ENCODE peak calls at places on chromosomes 3 and 15, in ten cellular contexts. N, C, R, B, P, O, L, K, Z and A are unnamed samples.

GRCh38 chr15:92000709-92001108 is 147.2 kb downstream of the SLCO3A1 start:
- DNase-seq in P (no peak), R (no peak), N (no peak), O (no peak), Z (no peak), L (no peak), C (no peak), K (no peak), B (no peak), A (no peak)

GRCh38 chr3:8709801-8710524 is 23.6 kb upstream of the CAV3 start:
- DNase-seq in B (no peak), O (no peak), P (no peak), N (no peak), C (no peak), K (no peak), Z (no peak), R (peak; percentile 42), L (no peak), A (no peak)

GRCh38 chr3:55204417-55204816 is 276.6 kb upstream of the LRTM1 start:
- DNase-seq in R (no peak), Z (no peak), N (no peak), O (no peak), B (no peak), C (no peak), K (no peak), L (no peak), P (no peak), A (no peak)

GRCh38 chr3:117243657-117244056 is 534.1 kb downstream of the TUSC7 start:
- DNase-seq in B (no peak), Z (no peak), R (no peak), K (no peak), N (no peak), C (no peak), P (no peak), L (no peak), O (no peak), A (no peak)

GRCh38 chr3:184077881-184078280 is 19.0 kb upstream of the HTR3E start:
- DNase-seq in C (no peak), O (no peak), N (no peak), Z (no peak), P (no peak), B (no peak), R (no peak), K (no peak), L (no peak), A (no peak)

GRCh38 chr3:127444761-127445160 is 145.8 kb downstream of the TPRA1 start:
- DNase-seq in P (no peak), Z (no peak), C (no peak), R (peak; percentile 14), O (no peak), N (no peak), B (peak; percentile 20), L (no peak), K (no peak), A (no peak)

GRCh38 chr3:85846940-85847339 is 888.2 kb downstream of the CADM2 start:
- DNase-seq in K (no peak), B (no peak), Z (no peak), P (no peak), R (no peak), L (no peak), O (no peak), N (no peak), C (no peak), A (no peak)

GRCh38 chr3:129449279-129450115 is 9.5 kb downstream of the IFT122 start:
- DNase-seq in P (no peak), C (no peak), L (no peak), O (no peak), Z (no peak), B (no peak), K (peak; percentile 83), R (no peak), N (no peak), A (no peak)

GRCh38 chr3:41768363-41768762 is 193.5 kb downstream of the ULK4 start:
- DNase-seq in N (no peak), R (no peak), Z (no peak), K (no peak), C (no peak), P (no peak), O (no peak), B (no peak), L (no peak), A (no peak)

GRCh38 chr3:58035512-58035867 is 27.3 kb downstream of the FLNB start:
- DNase-seq in O (no peak), P (no peak), K (no peak), Z (no peak), N (no peak), L (no peak), B (no peak), R (no peak), C (no peak), A (no peak)

GRCh38 chr3:32586361-32586760 is 15.7 kb upstream of the DYNC1LI1 start:
- DNase-seq in P (no peak), L (no peak), Z (no peak), C (no peak), R (no peak), K (no peak), O (no peak), B (no peak), N (no peak), A (no peak)

GRCh38 chr3:22587446-22587845 is 615.7 kb upstream of the UBE2E2 start:
- DNase-seq in O (no peak), Z (no peak), N (no peak), R (no peak), C (no peak), P (no peak), L (no peak), B (no peak), K (no peak), A (no peak)

GRCh38 chr3:69052567-69052898 is 400 bp upstream of the TMF1 start:
- DNase-seq in O (no peak), L (no peak), R (no peak), K (no peak), N (no peak), B (no peak), C (no peak), Z (no peak), P (no peak), A (no peak)

GRCh38 chr15:78065973-78066946 is 11.3 kb downstream of the TBC1D2B start:
- DNase-seq in Z (no peak), N (no peak), C (no peak), K (no peak), L (no peak), P (no peak), O (no peak), B (peak; percentile 59), R (no peak), A (no peak)